ENCODE peak calls at places on chromosomes 7 and 10, in six cellular contexts. V is fibroblast of mammary gland, A is A549, I is brain microvascular endothelial cell, P is spleen, K is HFF-Myc. Y is an unnamed sample.

GRCh38 chr10:91925022-91925320 is 1.4 kb downstream of the BTAF1 start:
- DNase-seq in V (peak; percentile 37), A (no peak), I (no peak), P (no peak), K (no peak), Y (no peak)

GRCh38 chr10:73094249-73094850 is 2.3 kb downstream of the P4HA1 start:
- DNase-seq in V (peak; percentile 20), A (no peak), I (no peak), P (no peak), K (no peak), Y (no peak)

GRCh38 chr10:26251925-26252324 is 35.4 kb downstream of the GAD2 start:
- DNase-seq in V (no peak), A (no peak), I (no peak), P (no peak), K (no peak), Y (no peak)

GRCh38 chr10:52526251-52526823 is 212.3 kb downstream of the DKK1 start:
- DNase-seq in V (no peak), A (no peak), I (no peak), P (no peak), K (no peak), Y (no peak)

GRCh38 chr7:5218564-5219360 is 28.7 kb downstream of the WIPI2 start:
- DNase-seq in V (no peak), A (no peak), I (no peak), P (peak; percentile 85), K (no peak), Y (no peak)

GRCh38 chr7:1033546-1034145 is 10.7 kb upstream of the GPR146 start:
- DNase-seq in V (no peak), A (no peak), I (no peak), P (peak; percentile 68), K (no peak), Y (no peak)

GRCh38 chr10:29621161-29621560 is 13.6 kb downstream of the SVIL start:
- DNase-seq in V (peak; percentile 83), A (no peak), I (peak; percentile 77), P (no peak), K (no peak), Y (no peak)

GRCh38 chr10:11886851-11887250 is 63.7 kb downstream of the PROSER2 start:
- DNase-seq in V (no peak), A (no peak), I (no peak), P (peak; percentile 54), K (no peak), Y (no peak)

GRCh38 chr7:100785878-100786277 is 41.4 kb downstream of the EPHB4 start:
- DNase-seq in V (no peak), A (no peak), I (no peak), P (no peak), K (no peak), Y (no peak)

GRCh38 chr7:127648986-127649385 is 3.0 kb upstream of the SND1 start:
- DNase-seq in V (no peak), A (no peak), I (no peak), P (no peak), K (no peak), Y (no peak)

GRCh38 chr7:159099711-159100231 is 44.9 kb downstream of the VIPR2 start:
- DNase-seq in V (no peak), A (no peak), I (no peak), P (peak; percentile 54), K (no peak), Y (no peak)

GRCh38 chr10:69057951-69058297 is 30.0 kb upstream of the SRGN start:
- DNase-seq in V (peak; percentile 34), A (no peak), I (peak; percentile 63), P (no peak), K (no peak), Y (no peak)

GRCh38 chr10:78964952-78965633 is 103.7 kb upstream of the ZMIZ1 start:
- DNase-seq in V (peak; percentile 33), A (peak; percentile 63), I (peak; percentile 17), P (no peak), K (no peak), Y (peak; percentile 48)

GRCh38 chr7:26944486-26944885 is 80.1 kb upstream of the SKAP2 start:
- DNase-seq in V (no peak), A (no peak), I (no peak), P (no peak), K (no peak), Y (no peak)

GRCh38 chr7:4851459-4852422 is 10.1 kb downstream of the PAPOLB start:
- DNase-seq in V (peak; percentile 22), A (no peak), I (peak; percentile 73), P (no peak), K (no peak), Y (no peak)

GRCh38 chr7:107907790-107908189 is 16.8 kb downstream of the DLD start:
- DNase-seq in V (no peak), A (no peak), I (no peak), P (no peak), K (no peak), Y (no peak)

GRCh38 chr7:127578711-127579275 is 6.6 kb downstream of the GCC1 start:
- DNase-seq in V (peak; percentile 25), A (no peak), I (no peak), P (no peak), K (no peak), Y (no peak)

DNA sequence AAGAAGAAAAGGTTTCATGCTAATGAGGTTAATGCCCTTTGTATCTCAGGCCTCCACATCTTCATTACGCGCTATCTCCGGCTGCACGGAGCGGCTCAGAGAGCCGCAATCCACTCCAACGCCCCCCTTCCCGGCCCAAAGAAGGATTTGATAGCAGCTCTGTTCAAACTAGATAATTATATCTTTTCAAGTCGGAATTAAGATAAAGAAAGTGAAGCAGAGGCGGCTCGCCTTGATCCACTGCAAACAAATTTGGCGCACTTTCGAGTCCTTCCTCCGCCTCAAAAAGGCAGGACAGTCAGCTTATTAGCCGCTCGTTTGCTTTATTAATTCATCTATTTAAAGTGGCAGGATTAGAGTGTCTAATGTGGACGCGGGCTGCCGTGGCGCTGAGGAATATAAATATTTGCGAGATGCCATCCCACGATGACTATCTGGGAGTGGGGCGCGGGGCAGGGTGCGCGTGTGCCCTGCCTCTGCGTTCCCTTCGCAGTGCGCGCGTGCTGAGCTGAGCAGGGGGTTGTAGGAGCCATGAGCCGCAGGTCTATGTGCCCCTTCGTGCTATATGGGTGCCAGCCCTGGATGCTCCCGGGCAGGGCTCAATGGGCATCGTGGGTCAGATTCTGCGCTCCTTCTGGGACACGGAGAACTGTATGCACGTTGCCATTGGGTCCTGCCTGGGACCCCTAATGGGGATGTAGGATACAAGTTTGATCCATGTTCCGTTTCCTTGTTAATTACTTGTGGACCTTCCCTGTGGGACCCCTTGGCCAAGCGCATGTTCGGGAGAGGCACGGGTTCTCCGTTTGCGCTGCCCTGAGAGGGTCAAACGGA is 9.0 kb downstream of the EMX2 start:
- DNase-seq in V (no peak), A (no peak), I (no peak), P (peak; percentile 6), K (no peak), Y (no peak)
- H3K4me3 ChIP-seq in V (no peak overlapping the region), A (no peak overlapping the region), I (no peak overlapping the region), P (no peak overlapping the region), K (no peak overlapping the region), Y (no peak overlapping the region)

GRCh38 chr7:133748443-133749407 is 378.4 kb upstream of the LRGUK start:
- DNase-seq in V (no peak), A (no peak), I (no peak), P (no peak), K (no peak), Y (no peak)
- H3K4me3 ChIP-seq in V (no peak overlapping the region), A (no peak overlapping the region), I (no peak overlapping the region), P (no peak overlapping the region), K (no peak overlapping the region), Y (no peak overlapping the region)

GRCh38 chr10:117131390-117132327 is 6.4 kb downstream of the VAX1 start:
- DNase-seq in V (no peak), A (no peak), I (no peak), P (no peak), K (no peak), Y (no peak)

GRCh38 chr10:117134084-117135025 is 3.7 kb downstream of the VAX1 start:
- DNase-seq in V (no peak), A (no peak), I (no peak), P (no peak), K (no peak), Y (no peak)

GRCh38 chr10:117135026-117135372 is 3.1 kb downstream of the VAX1 start:
- DNase-seq in V (no peak), A (no peak), I (no peak), P (no peak), K (no peak), Y (no peak)

GRCh38 chr10:117132751-117133231 is 5.3 kb downstream of the VAX1 start:
- DNase-seq in V (no peak), A (no peak), I (no peak), P (no peak), K (no peak), Y (no peak)

DNA sequence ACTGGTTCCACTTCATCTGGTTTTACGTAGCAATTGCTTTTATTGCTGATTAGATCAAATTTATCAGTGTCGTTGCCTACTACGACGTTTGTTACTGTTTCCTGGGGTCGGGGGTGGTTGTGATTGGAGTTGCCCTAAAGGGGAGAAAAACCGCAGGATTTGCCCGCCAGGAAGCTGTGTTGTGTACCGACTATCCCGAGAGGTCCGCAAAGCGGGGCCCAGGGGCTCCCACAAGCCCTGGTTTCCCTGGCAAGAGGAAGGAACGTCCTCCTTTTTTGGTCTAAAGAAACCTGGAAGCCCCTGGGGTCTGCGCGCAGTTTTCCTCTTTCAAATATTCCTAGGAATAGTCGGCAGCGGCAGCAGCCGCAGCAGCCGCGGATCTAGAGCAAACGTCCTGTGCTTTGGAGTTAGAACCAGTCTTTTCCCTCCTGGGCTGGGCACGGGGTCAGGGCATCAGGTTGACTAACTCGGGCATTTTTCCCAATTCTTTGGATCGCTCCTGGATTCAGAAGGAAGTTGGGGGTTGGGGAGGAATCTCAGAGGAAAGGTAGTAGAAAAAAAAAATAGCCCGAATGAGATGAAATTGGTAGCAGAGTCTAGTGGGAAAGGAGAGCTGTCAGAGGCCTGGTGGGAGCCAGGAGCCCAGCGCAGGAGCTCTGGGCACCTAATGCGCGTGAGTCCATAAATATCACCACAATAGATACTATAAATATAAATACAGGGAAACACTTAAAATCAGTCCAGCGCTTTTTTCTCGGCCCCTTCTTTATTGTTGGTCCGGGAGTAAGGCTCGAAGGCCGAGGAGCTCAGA is 4.6 kb downstream of the VAX1 start:
- DNase-seq in V (no peak), A (no peak), I (no peak), P (no peak), K (no peak), Y (no peak)
- H3K4me3 ChIP-seq in V (no peak overlapping the region), A (no peak overlapping the region), I (no peak overlapping the region), P (no peak overlapping the region), K (no peak overlapping the region), Y (no peak overlapping the region)

DNA sequence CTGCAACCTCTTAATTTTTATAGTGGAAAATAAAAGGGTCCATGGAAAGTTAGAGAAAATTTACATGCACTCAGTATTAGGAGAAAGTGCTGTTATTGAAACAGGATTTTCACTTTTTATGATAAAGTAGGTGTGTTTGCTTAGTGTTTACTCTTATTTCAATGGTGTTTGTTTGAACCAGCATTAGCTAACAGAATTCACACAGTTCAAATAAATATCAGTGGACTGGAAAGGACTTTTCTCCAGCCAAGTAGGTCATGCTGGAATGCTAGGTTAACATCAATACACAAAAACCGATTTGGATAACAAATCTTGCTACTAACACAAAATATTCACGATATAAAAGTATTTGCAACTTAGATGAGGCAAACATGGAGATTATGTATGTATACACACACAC is 49.4 kb upstream of the BET1 start:
- DNase-seq in V (no peak), A (no peak), I (no peak), P (no peak), K (no peak), Y (no peak)
- H3K4me3 ChIP-seq in V (no peak overlapping the region), A (no peak overlapping the region), I (no peak overlapping the region), P (no peak overlapping the region), K (no peak overlapping the region), Y (no peak overlapping the region)

GRCh38 chr7:137846588-137847417 is at the start of gene DGKI:
- DNase-seq in V (no peak), A (no peak), I (no peak), P (no peak), K (no peak), Y (no peak)
- H3K4me3 ChIP-seq in V (peak within 1 kb of the TSS; percentile 58), A (peak within 1 kb of the TSS; percentile 51), I (peak within 1 kb of the TSS; percentile 56), P (peak within 1 kb of the TSS; percentile 19), K (peak within 1 kb of the TSS; percentile 36), Y (peak within 1 kb of the TSS; percentile 46)

GRCh38 chr7:94647295-94647694 is 8.6 kb downstream of the SGCE start:
- DNase-seq in V (no peak), A (no peak), I (no peak), P (no peak), K (no peak), Y (no peak)
- H3K4me3 ChIP-seq in V (no peak overlapping the region), A (no peak overlapping the region), I (no peak overlapping the region), P (no peak overlapping the region), K (no peak overlapping the region), Y (no peak overlapping the region)

Y was measured in iPS DF 6.9.